ENCODE peak calls at places on chromosomes 13 and 19, in six cellular contexts. A, X, I, H, L and P are unnamed samples.

GRCh38 chr13:109366521-109366920 is 419.9 kb downstream of the IRS2 start:
- DNase-seq in A (no peak), I (no peak), X (no peak), L (peak; percentile 22), H (no peak), P (no peak)

GRCh38 chr19:23507441-23507840 is 112.2 kb upstream of the ZNF91 start:
- DNase-seq in H (no peak), X (no peak), A (no peak), L (no peak), I (no peak), P (no peak)

GRCh38 chr19:2767688-2768087 is 15.4 kb downstream of the SGTA start:
- DNase-seq in H (no peak), X (no peak), A (no peak), I (no peak), L (no peak), P (no peak)

GRCh38 chr19:19487077-19488040 is 28.0 kb downstream of the TSSK6 start:
- DNase-seq in I (no peak), L (no peak), X (no peak), H (no peak), A (no peak), P (no peak)

GRCh38 chr19:13872695-13873389 is 4.1 kb upstream of the NANOS3 start:
- DNase-seq in A (no peak), H (peak; percentile 89), I (no peak), X (peak; percentile 45), L (no peak), P (no peak)

GRCh38 chr19:18274303-18274775 is at the start of gene IQCN:
- DNase-seq in L (no peak), X (no peak), H (no peak), I (no peak), A (peak; percentile 65), P (peak; percentile 42)

GRCh38 chr13:72875233-72875632 is 93.3 kb downstream of the PIBF1 start:
- DNase-seq in I (no peak), H (no peak), L (no peak), X (no peak), A (no peak), P (peak; percentile 24)

GRCh38 chr19:46471116-46471733 is at the start of gene PNMA8A:
- DNase-seq in X (peak; percentile 90), L (peak; percentile 57), A (peak; percentile 68), I (no peak), H (peak; percentile 95), P (peak; percentile 77)

GRCh38 chr19:45638930-45639729 is at the start of gene EML2:
- DNase-seq in H (peak; percentile 90), L (no peak), X (peak; percentile 57), I (no peak), A (peak; percentile 51), P (peak; percentile 17)

GRCh38 chr13:67227131-67227983 is 2.8 kb downstream of the PCDH9 start:
- DNase-seq in A (no peak), X (no peak), I (no peak), L (no peak), H (no peak), P (no peak)

GRCh38 chr13:89066868-89067466 is 1395.8 kb downstream of the SLITRK5 start:
- DNase-seq in L (peak; percentile 0), A (peak; percentile 19), I (no peak), H (peak; percentile 18), X (no peak), P (peak; percentile 69)

GRCh38 chr19:58453743-58454142 is 2.3 kb downstream of the ZNF324B start:
- DNase-seq in X (no peak), L (no peak), H (no peak), A (no peak), I (no peak), P (no peak)

GRCh38 chr19:29383696-29384095 is 142.1 kb upstream of the VSTM2B start:
- DNase-seq in A (no peak), L (no peak), I (no peak), X (no peak), H (no peak), P (no peak)

GRCh38 chr19:11735375-11735774 is 3.4 kb downstream of the ZNF823 start:
- DNase-seq in A (no peak), I (no peak), L (no peak), H (no peak), X (no peak), P (no peak)
- TF ChIP-seq CTCF in A (no peak), I (no peak), L (no peak), H (no peak), X (no peak), P (no peak)

DNA sequence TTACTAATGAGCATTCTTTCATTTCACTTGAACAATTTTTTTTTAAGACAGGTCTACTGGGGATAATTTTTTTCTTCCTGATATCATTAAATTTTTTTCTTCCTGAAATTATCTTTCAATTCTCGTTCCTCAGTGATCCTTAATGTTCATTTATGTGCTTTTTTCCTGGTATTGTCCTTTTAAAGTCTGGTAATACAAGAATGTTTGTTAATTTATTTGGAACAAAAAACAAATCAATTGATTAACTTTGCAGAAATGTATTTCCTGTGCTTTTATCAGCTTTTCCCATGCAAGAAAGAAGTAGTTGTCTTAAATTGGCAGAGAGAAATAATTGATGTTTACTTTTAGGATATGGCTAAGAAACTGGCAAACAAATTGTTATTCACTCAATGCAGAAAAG is 945.4 kb upstream of the MIR17HG start:
- DNase-seq in H (no peak), I (no peak), X (no peak), L (no peak), A (no peak), P (no peak)
- TF ChIP-seq CTCF in H (no peak), I (no peak), X (no peak), L (no peak), A (no peak), P (no peak)

GRCh38 chr13:49563513-49563912 is 21.8 kb downstream of the RCBTB1 start:
- DNase-seq in X (no peak), L (peak; percentile 28), I (no peak), A (no peak), H (no peak), P (peak; percentile 54)

GRCh38 chr13:49561064-49561410 is 24.3 kb downstream of the RCBTB1 start:
- DNase-seq in L (no peak), X (peak; percentile 54), A (peak; percentile 43), I (no peak), H (no peak), P (peak; percentile 31)

GRCh38 chr13:49559006-49559405 is 26.4 kb downstream of the RCBTB1 start:
- DNase-seq in H (no peak), I (no peak), A (no peak), X (no peak), L (no peak), P (no peak)

DNA sequence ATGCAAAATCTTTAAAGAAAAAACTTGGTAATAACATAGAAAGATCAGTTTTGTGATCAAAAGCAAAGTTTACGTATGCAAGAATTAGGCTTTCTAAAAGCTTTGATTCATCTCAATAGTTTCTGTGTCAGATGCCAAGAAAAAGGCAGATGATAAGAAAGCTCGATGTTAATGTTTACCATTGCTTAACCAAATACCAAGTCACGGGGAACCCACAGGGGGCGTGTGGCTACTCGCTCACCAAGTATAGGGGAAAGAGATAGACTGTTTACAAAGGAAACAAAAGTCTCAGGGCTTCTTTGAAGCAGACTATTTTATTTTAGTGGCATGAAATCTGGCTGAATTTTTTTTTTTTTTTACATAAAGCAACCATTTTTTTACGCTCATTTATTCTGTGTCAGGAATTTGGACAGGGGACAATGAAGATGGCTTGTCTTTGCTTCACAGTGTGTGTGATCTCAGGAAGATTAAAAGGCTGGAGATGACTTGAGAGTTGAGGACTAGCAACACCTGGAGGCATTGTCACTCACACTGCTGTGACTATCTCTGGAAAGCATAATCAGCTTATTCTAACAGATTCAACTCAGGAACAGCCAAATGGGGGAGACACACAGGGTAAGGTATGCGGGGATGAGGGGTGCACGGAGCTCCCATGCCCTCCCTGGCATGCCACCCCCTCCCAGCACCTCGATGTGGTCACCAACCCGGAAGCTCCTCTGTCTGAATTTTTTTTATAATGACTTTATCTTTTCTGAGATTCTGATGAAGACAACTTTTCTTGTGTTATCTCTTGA is 24.9 kb downstream of the RCBTB1 start:
- DNase-seq in I (peak; percentile 24), H (peak; percentile 27), X (no peak), A (peak; percentile 74), L (peak; percentile 79), P (peak; percentile 85)
- TF ChIP-seq CTCF in I (peak; percentile 12), H (no peak), X (no peak), A (peak; percentile 28), L (peak; percentile 50), P (peak; percentile 62)

DNA sequence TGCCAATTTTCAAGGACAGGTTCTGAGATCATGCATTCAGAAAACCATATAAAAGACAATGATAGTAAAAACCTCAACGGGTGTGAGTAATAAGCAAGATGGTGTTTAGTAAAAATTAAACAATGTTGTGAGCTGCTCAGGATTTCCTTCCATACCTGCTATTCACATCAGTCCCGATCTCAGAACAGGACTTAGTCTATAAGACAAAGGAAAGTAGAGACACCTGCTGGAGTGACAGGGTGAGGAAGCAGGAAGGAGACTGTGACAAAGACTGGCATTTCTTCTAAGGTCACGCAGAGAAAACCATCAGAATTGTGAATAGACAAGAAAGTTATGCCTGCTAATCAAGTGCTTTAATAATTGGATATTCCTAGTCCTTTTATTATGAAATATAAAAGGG is 648.0 kb downstream of the DACH1 start:
- DNase-seq in A (no peak), H (peak; percentile 11), L (no peak), I (no peak), X (no peak), P (peak; percentile 19)
- TF ChIP-seq CTCF in A (no peak), H (no peak), L (no peak), I (no peak), X (no peak), P (peak; percentile 23)

DNA sequence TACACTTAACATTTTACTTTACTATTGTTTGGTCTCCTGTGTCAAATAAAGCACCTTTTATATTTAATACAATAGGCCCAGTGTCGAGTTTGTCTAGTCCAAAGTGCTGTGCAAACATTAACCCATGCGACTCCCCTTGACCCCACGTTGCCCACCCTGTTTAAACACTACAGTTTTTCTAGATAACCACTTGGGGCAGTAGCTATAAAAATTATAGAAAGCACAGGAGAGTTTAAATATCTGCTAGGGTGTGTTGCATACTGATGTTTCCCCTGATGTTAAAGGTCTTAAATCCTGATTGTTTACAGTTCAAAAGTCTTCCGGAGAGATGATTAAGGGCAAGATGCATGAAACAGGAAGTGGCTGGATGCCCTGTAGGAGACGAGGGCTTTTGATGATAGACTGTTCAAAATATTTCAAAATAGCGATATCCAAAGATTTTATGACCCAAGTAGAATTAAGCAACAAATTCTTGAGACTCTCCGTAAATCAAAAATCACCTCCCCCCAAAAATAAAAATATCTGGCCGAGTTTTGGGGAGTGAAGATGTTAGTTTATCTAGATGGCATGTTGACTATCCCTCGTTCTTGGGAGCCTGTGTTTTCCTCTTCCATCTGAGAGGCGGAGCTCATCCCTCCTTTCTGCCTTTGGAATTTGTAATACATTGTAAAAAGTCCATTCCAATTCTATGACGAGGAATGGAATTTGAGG is 167.1 kb downstream of the FGF9 start:
- DNase-seq in H (no peak), I (no peak), L (peak; percentile 37), A (no peak), X (no peak), P (no peak)
- TF ChIP-seq CTCF in H (no peak), I (no peak), L (no peak), A (no peak), X (no peak), P (no peak)